ENCODE peak calls at places on chromosome 3, in eight cellular contexts. One of them, this sample, is unnamed.

GRCh38 chr3:18241837-18242236 is 183.3 kb downstream of the SATB1 start:
- DNase-seq in GM23338: no peak
- DNase-seq in dorsolateral prefrontal cortex: no peak
- DNase-seq in esophagus muscularis mucosa: no peak
- DNase-seq in upper lobe of right lung: no peak
- DNase-seq in A549: no peak
- DNase-seq in IMR-90: no peak
- DNase-seq in gastrocnemius medialis: no peak
- DNase-seq in this sample: no peak

GRCh38 chr3:23961064-23961463 is 16.0 kb downstream of the NR1D2 start:
- DNase-seq in IMR-90: peak; percentile 50
- DNase-seq in esophagus muscularis mucosa: no peak
- DNase-seq in gastrocnemius medialis: no peak
- DNase-seq in A549: no peak
- DNase-seq in dorsolateral prefrontal cortex: no peak
- DNase-seq in GM23338: no peak
- DNase-seq in upper lobe of right lung: no peak
- DNase-seq in this sample: no peak

GRCh38 chr3:77370413-77370812 is 330.5 kb downstream of the ROBO2 start:
- DNase-seq in esophagus muscularis mucosa: no peak
- DNase-seq in upper lobe of right lung: no peak
- DNase-seq in dorsolateral prefrontal cortex: no peak
- DNase-seq in GM23338: no peak
- DNase-seq in IMR-90: peak; percentile 76
- DNase-seq in gastrocnemius medialis: no peak
- DNase-seq in A549: no peak
- DNase-seq in this sample: peak; percentile 12

GRCh38 chr3:14592836-14593235 is 52.7 kb upstream of the GRIP2 start:
- DNase-seq in IMR-90: no peak
- DNase-seq in esophagus muscularis mucosa: no peak
- DNase-seq in GM23338: no peak
- DNase-seq in A549: no peak
- DNase-seq in upper lobe of right lung: no peak
- DNase-seq in gastrocnemius medialis: no peak
- DNase-seq in dorsolateral prefrontal cortex: no peak
- DNase-seq in this sample: no peak

GRCh38 chr3:73848173-73848751 is 223.5 kb upstream of the PDZRN3 start:
- DNase-seq in dorsolateral prefrontal cortex: no peak
- DNase-seq in A549: no peak
- DNase-seq in IMR-90: peak; percentile 51
- DNase-seq in upper lobe of right lung: no peak
- DNase-seq in esophagus muscularis mucosa: no peak
- DNase-seq in gastrocnemius medialis: no peak
- DNase-seq in GM23338: peak; percentile 70
- DNase-seq in this sample: no peak

GRCh38 chr3:136114421-136114820 is 81.7 kb downstream of the MSL2 start:
- DNase-seq in gastrocnemius medialis: no peak
- DNase-seq in upper lobe of right lung: no peak
- DNase-seq in dorsolateral prefrontal cortex: no peak
- DNase-seq in GM23338: no peak
- DNase-seq in IMR-90: peak; percentile 40
- DNase-seq in A549: no peak
- DNase-seq in esophagus muscularis mucosa: no peak
- DNase-seq in this sample: no peak

GRCh38 chr3:151084893-151085226 is 604 bp upstream of the MED12L start:
- DNase-seq in upper lobe of right lung: no peak
- DNase-seq in gastrocnemius medialis: no peak
- DNase-seq in A549: no peak
- DNase-seq in GM23338: no peak
- DNase-seq in IMR-90: no peak
- DNase-seq in dorsolateral prefrontal cortex: no peak
- DNase-seq in esophagus muscularis mucosa: no peak
- DNase-seq in this sample: no peak

GRCh38 chr3:36729204-36730056 is 34.9 kb downstream of the DCLK3 start:
- DNase-seq in IMR-90: peak; percentile 69
- DNase-seq in upper lobe of right lung: no peak
- DNase-seq in A549: peak; percentile 47
- DNase-seq in gastrocnemius medialis: no peak
- DNase-seq in dorsolateral prefrontal cortex: no peak
- DNase-seq in esophagus muscularis mucosa: no peak
- DNase-seq in GM23338: peak; percentile 59
- DNase-seq in this sample: no peak

GRCh38 chr3:100766069-100766468 is 56.8 kb downstream of the TFG start:
- DNase-seq in IMR-90: no peak
- DNase-seq in GM23338: no peak
- DNase-seq in upper lobe of right lung: no peak
- DNase-seq in esophagus muscularis mucosa: no peak
- DNase-seq in dorsolateral prefrontal cortex: no peak
- DNase-seq in gastrocnemius medialis: no peak
- DNase-seq in A549: no peak
- DNase-seq in this sample: no peak

GRCh38 chr3:61964566-61964965 is 403.2 kb downstream of the PTPRG start:
- DNase-seq in dorsolateral prefrontal cortex: no peak
- DNase-seq in esophagus muscularis mucosa: no peak
- DNase-seq in upper lobe of right lung: no peak
- DNase-seq in GM23338: no peak
- DNase-seq in A549: no peak
- DNase-seq in IMR-90: peak; percentile 6
- DNase-seq in gastrocnemius medialis: no peak
- DNase-seq in this sample: no peak

GRCh38 chr3:195236076-195236798 is 34.7 kb downstream of the XXYLT1 start:
- DNase-seq in upper lobe of right lung: peak; percentile 32
- DNase-seq in dorsolateral prefrontal cortex: peak; percentile 10
- DNase-seq in A549: no peak
- DNase-seq in IMR-90: no peak
- DNase-seq in GM23338: no peak
- DNase-seq in esophagus muscularis mucosa: peak; percentile 53
- DNase-seq in gastrocnemius medialis: no peak
- DNase-seq in this sample: no peak

GRCh38 chr3:60636846-60637245 is 614.4 kb downstream of the FHIT start:
- DNase-seq in A549: no peak
- DNase-seq in IMR-90: peak; percentile 20
- DNase-seq in esophagus muscularis mucosa: no peak
- DNase-seq in upper lobe of right lung: no peak
- DNase-seq in GM23338: peak; percentile 44
- DNase-seq in gastrocnemius medialis: no peak
- DNase-seq in dorsolateral prefrontal cortex: no peak
- DNase-seq in this sample: no peak

GRCh38 chr3:177377166-177377565 is 179.9 kb upstream of the TBL1XR1 start:
- DNase-seq in dorsolateral prefrontal cortex: no peak
- DNase-seq in gastrocnemius medialis: no peak
- DNase-seq in upper lobe of right lung: peak; percentile 69
- DNase-seq in esophagus muscularis mucosa: no peak
- DNase-seq in IMR-90: no peak
- DNase-seq in GM23338: no peak
- DNase-seq in A549: no peak
- DNase-seq in this sample: no peak

GRCh38 chr3:177370396-177370795 is 173.1 kb upstream of the TBL1XR1 start:
- DNase-seq in gastrocnemius medialis: no peak
- DNase-seq in A549: no peak
- DNase-seq in upper lobe of right lung: no peak
- DNase-seq in GM23338: no peak
- DNase-seq in IMR-90: no peak
- DNase-seq in dorsolateral prefrontal cortex: no peak
- DNase-seq in esophagus muscularis mucosa: no peak
- DNase-seq in this sample: no peak

GRCh38 chr3:177378168-177378567 is 180.9 kb upstream of the TBL1XR1 start:
- DNase-seq in IMR-90: no peak
- DNase-seq in esophagus muscularis mucosa: no peak
- DNase-seq in GM23338: no peak
- DNase-seq in dorsolateral prefrontal cortex: no peak
- DNase-seq in gastrocnemius medialis: no peak
- DNase-seq in A549: no peak
- DNase-seq in upper lobe of right lung: no peak
- DNase-seq in this sample: no peak

GRCh38 chr3:177371903-177372302 is 174.6 kb upstream of the TBL1XR1 start:
- DNase-seq in esophagus muscularis mucosa: no peak
- DNase-seq in gastrocnemius medialis: no peak
- DNase-seq in dorsolateral prefrontal cortex: no peak
- DNase-seq in IMR-90: no peak
- DNase-seq in GM23338: no peak
- DNase-seq in upper lobe of right lung: no peak
- DNase-seq in A549: no peak
- DNase-seq in this sample: no peak

GRCh38 chr3:177374323-177374722 is 177.0 kb upstream of the TBL1XR1 start:
- DNase-seq in gastrocnemius medialis: no peak
- DNase-seq in upper lobe of right lung: no peak
- DNase-seq in dorsolateral prefrontal cortex: no peak
- DNase-seq in A549: no peak
- DNase-seq in IMR-90: no peak
- DNase-seq in esophagus muscularis mucosa: no peak
- DNase-seq in GM23338: no peak
- DNase-seq in this sample: no peak
- H3K27ac ChIP-seq in gastrocnemius medialis: no peak overlapping the region
- H3K27ac ChIP-seq in upper lobe of right lung: no peak overlapping the region
- H3K27ac ChIP-seq in dorsolateral prefrontal cortex: no peak overlapping the region
- H3K27ac ChIP-seq in A549: no peak overlapping the region
- H3K27ac ChIP-seq in IMR-90: no peak overlapping the region
- H3K27ac ChIP-seq in esophagus muscularis mucosa: no peak overlapping the region
- H3K27ac ChIP-seq in GM23338: no peak overlapping the region
- H3K27ac ChIP-seq in this sample: no peak overlapping the region

GRCh38 chr3:187952849-187953248 is 201.1 kb upstream of the LPP start:
- DNase-seq in gastrocnemius medialis: no peak
- DNase-seq in upper lobe of right lung: no peak
- DNase-seq in A549: no peak
- DNase-seq in esophagus muscularis mucosa: no peak
- DNase-seq in IMR-90: no peak
- DNase-seq in dorsolateral prefrontal cortex: no peak
- DNase-seq in GM23338: no peak
- DNase-seq in this sample: no peak
- TF ChIP-seq CTCF in gastrocnemius medialis: no peak
- TF ChIP-seq CTCF in upper lobe of right lung: no peak
- TF ChIP-seq CTCF in A549: no peak
- TF ChIP-seq CTCF in esophagus muscularis mucosa: no peak
- TF ChIP-seq CTCF in IMR-90: no peak
- TF ChIP-seq CTCF in dorsolateral prefrontal cortex: no peak
- TF ChIP-seq CTCF in GM23338: peak; percentile 37
- TF ChIP-seq CTCF in this sample: no peak

GRCh38 chr3:188583476-188584161 is 429.7 kb downstream of the LPP start:
- DNase-seq in dorsolateral prefrontal cortex: no peak
- DNase-seq in A549: no peak
- DNase-seq in upper lobe of right lung: no peak
- DNase-seq in GM23338: no peak
- DNase-seq in gastrocnemius medialis: no peak
- DNase-seq in IMR-90: peak; percentile 29
- DNase-seq in esophagus muscularis mucosa: no peak
- DNase-seq in this sample: no peak
- H3K27ac ChIP-seq in dorsolateral prefrontal cortex: no peak overlapping the region
- H3K27ac ChIP-seq in A549: peak overlapping the region; percentile 88
- H3K27ac ChIP-seq in upper lobe of right lung: no peak overlapping the region
- H3K27ac ChIP-seq in GM23338: no peak overlapping the region
- H3K27ac ChIP-seq in gastrocnemius medialis: peak overlapping the region; percentile 77
- H3K27ac ChIP-seq in IMR-90: peak overlapping the region; percentile 37
- H3K27ac ChIP-seq in esophagus muscularis mucosa: peak overlapping the region; percentile 80
- H3K27ac ChIP-seq in this sample: peak overlapping the region; percentile 22

GRCh38 chr3:8500208-8500961 is 1.2 kb upstream of the LMCD1 start:
- DNase-seq in GM23338: peak; percentile 52
- DNase-seq in dorsolateral prefrontal cortex: no peak
- DNase-seq in gastrocnemius medialis: no peak
- DNase-seq in upper lobe of right lung: no peak
- DNase-seq in IMR-90: peak; percentile 81
- DNase-seq in A549: no peak
- DNase-seq in esophagus muscularis mucosa: no peak
- DNase-seq in this sample: no peak
- TF ChIP-seq CTCF in GM23338: no peak
- TF ChIP-seq CTCF in dorsolateral prefrontal cortex: peak; percentile 29
- TF ChIP-seq CTCF in gastrocnemius medialis: no peak
- TF ChIP-seq CTCF in upper lobe of right lung: no peak
- TF ChIP-seq CTCF in IMR-90: no peak
- TF ChIP-seq CTCF in A549: no peak
- TF ChIP-seq CTCF in esophagus muscularis mucosa: no peak
- TF ChIP-seq CTCF in this sample: no peak

DNA sequence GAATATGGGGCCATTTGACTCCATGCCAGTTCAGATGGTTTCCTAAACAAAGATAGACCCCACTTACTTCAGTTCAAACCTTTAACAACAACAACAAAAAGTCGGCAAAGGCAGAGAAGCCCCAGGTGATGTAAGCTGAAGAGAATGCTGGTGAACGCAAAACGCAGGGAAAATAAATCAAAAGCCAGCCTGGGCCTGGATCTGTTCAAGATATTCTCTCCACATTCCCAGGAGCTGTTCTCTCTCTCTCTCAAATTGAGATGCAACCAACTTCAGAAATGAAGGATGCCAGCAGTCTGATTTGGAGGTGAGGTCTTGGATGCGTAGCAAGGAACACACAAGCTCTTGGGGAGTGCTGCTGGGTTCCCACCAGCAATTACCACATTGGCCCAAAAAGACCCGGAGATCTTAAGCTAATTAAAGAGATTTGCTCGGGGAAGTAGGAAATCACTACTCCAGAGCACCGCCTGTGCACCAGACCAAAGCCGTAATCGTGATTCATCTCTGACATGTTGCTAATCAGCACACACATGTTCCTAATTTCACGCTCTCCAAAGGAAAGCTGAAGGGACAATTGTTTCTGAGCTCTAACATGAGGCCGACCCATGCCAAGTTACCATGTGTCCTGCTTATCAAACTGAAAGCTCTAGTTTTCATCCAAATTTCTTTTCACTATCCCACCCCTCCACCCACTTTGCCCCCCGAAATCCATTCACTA is 37.1 kb downstream of the IL17RD start:
- DNase-seq in gastrocnemius medialis: no peak
- DNase-seq in upper lobe of right lung: no peak
- DNase-seq in IMR-90: no peak
- DNase-seq in dorsolateral prefrontal cortex: no peak
- DNase-seq in A549: no peak
- DNase-seq in esophagus muscularis mucosa: no peak
- DNase-seq in GM23338: no peak
- DNase-seq in this sample: no peak
- H3K27ac ChIP-seq in gastrocnemius medialis: peak overlapping the region; percentile 32
- H3K27ac ChIP-seq in upper lobe of right lung: no peak overlapping the region
- H3K27ac ChIP-seq in IMR-90: no peak overlapping the region
- H3K27ac ChIP-seq in dorsolateral prefrontal cortex: no peak overlapping the region
- H3K27ac ChIP-seq in A549: no peak overlapping the region
- H3K27ac ChIP-seq in esophagus muscularis mucosa: peak overlapping the region; percentile 33
- H3K27ac ChIP-seq in GM23338: peak overlapping the region; percentile 100
- H3K27ac ChIP-seq in this sample: no peak overlapping the region

GRCh38 chr3:143040264-143040879 is 39.0 kb downstream of the U2SURP start:
- DNase-seq in IMR-90: peak; percentile 56
- DNase-seq in GM23338: peak; percentile 41
- DNase-seq in esophagus muscularis mucosa: no peak
- DNase-seq in upper lobe of right lung: no peak
- DNase-seq in A549: no peak
- DNase-seq in gastrocnemius medialis: no peak
- DNase-seq in dorsolateral prefrontal cortex: no peak
- DNase-seq in this sample: no peak
- TF ChIP-seq CTCF in IMR-90: peak; percentile 50
- TF ChIP-seq CTCF in GM23338: no peak
- TF ChIP-seq CTCF in esophagus muscularis mucosa: peak; percentile 20
- TF ChIP-seq CTCF in upper lobe of right lung: peak; percentile 41
- TF ChIP-seq CTCF in A549: peak; percentile 53
- TF ChIP-seq CTCF in gastrocnemius medialis: no peak
- TF ChIP-seq CTCF in dorsolateral prefrontal cortex: peak; percentile 35
- TF ChIP-seq CTCF in this sample: peak; percentile 29

GRCh38 chr3:185655426-185656320 is 69.6 kb downstream of the SENP2 start:
- DNase-seq in A549: no peak
- DNase-seq in IMR-90: no peak
- DNase-seq in dorsolateral prefrontal cortex: no peak
- DNase-seq in upper lobe of right lung: no peak
- DNase-seq in esophagus muscularis mucosa: peak; percentile 78
- DNase-seq in GM23338: no peak
- DNase-seq in gastrocnemius medialis: no peak
- DNase-seq in this sample: no peak
- H3K27ac ChIP-seq in A549: peak overlapping the region; percentile 45
- H3K27ac ChIP-seq in IMR-90: peak overlapping the region; percentile 52
- H3K27ac ChIP-seq in dorsolateral prefrontal cortex: peak overlapping the region; percentile 79
- H3K27ac ChIP-seq in upper lobe of right lung: peak overlapping the region; percentile 63
- H3K27ac ChIP-seq in esophagus muscularis mucosa: peak overlapping the region; percentile 81
- H3K27ac ChIP-seq in GM23338: peak overlapping the region; percentile 6
- H3K27ac ChIP-seq in gastrocnemius medialis: peak overlapping the region; percentile 63
- H3K27ac ChIP-seq in this sample: peak overlapping the region; percentile 60

GRCh38 chr3:101849714-101850326 is 506 bp downstream of the NFKBIZ start:
- DNase-seq in A549: no peak
- DNase-seq in GM23338: peak; percentile 49
- DNase-seq in gastrocnemius medialis: no peak
- DNase-seq in esophagus muscularis mucosa: no peak
- DNase-seq in dorsolateral prefrontal cortex: peak; percentile 58
- DNase-seq in IMR-90: no peak
- DNase-seq in upper lobe of right lung: peak; percentile 82
- DNase-seq in this sample: peak; percentile 24
- TF ChIP-seq CTCF in A549: peak; percentile 26
- TF ChIP-seq CTCF in GM23338: peak; percentile 7
- TF ChIP-seq CTCF in gastrocnemius medialis: no peak
- TF ChIP-seq CTCF in esophagus muscularis mucosa: no peak
- TF ChIP-seq CTCF in dorsolateral prefrontal cortex: no peak
- TF ChIP-seq CTCF in IMR-90: no peak
- TF ChIP-seq CTCF in upper lobe of right lung: peak; percentile 8
- TF ChIP-seq CTCF in this sample: peak; percentile 18

This sample was measured in heart right ventricle.